ENCODE peak calls at places on chromosomes 3 and 15, in five cellular contexts. H, E, K, X and O are unnamed samples.

GRCh38 chr15:60052796-60053195 is 48.7 kb downstream of the FOXB1 start:
- DNase-seq in K (no peak), E (no peak), H (no peak), X (no peak), O (no peak)

GRCh38 chr15:53351373-53351772 is 408.1 kb downstream of the WDR72 start:
- DNase-seq in X (no peak), K (no peak), E (no peak), H (no peak), O (no peak)

GRCh38 chr3:11391172-11391879 is 119.1 kb downstream of the ATG7 start:
- DNase-seq in X (no peak), E (no peak), H (no peak), K (no peak), O (no peak)

GRCh38 chr3:138348107-138348949 is at the start of gene MRAS:
- DNase-seq in H (peak; percentile 38), X (peak; percentile 83), K (peak; percentile 92), E (no peak), O (peak; percentile 38)

GRCh38 chr3:139267300-139268246 is 76.2 kb upstream of the MRPS22 start:
- DNase-seq in H (no peak), E (no peak), X (no peak), K (no peak), O (no peak)

GRCh38 chr15:44069489-44069888 is 125.6 kb downstream of the FRMD5 start:
- DNase-seq in K (no peak), H (no peak), E (no peak), X (no peak), O (no peak)

GRCh38 chr3:52530918-52531635 is 2.6 kb downstream of the NT5DC2 start:
- DNase-seq in X (peak; percentile 72), K (peak; percentile 68), E (no peak), H (no peak), O (no peak)

GRCh38 chr3:79809106-79809505 is 41.3 kb upstream of the ROBO1 start:
- DNase-seq in X (no peak), H (no peak), K (no peak), E (no peak), O (no peak)

DNA sequence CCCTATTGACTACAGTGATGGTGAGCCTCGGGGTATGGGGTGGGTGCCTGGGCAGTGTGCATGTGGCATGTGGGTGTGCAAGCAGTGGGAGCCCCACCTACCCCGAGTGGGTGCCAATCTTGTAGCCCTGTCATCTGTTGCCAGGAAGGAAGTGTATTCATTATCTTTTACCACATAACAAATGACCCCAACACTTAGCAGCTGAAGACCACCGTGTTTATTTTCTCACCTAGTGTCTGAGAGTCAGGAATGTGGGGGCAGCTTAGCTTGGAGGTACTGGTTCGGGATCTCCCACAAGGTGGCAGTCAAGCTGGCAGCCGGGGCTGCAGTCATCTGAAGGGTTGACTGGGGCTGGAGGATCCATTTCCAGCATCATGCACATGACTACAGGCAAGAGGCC is 21.7 kb downstream of the XYLB start:
- DNase-seq in H (no peak), K (no peak), E (no peak), X (no peak), O (no peak)
- TF ChIP-seq CTCF in H (no peak), K (no peak), E (no peak), X (no peak), O (no peak)

GRCh38 chr3:188217011-188217463 is 63.1 kb downstream of the LPP start:
- DNase-seq in X (no peak), K (no peak), H (no peak), E (no peak), O (no peak)
- TF ChIP-seq CTCF in X (no peak), K (no peak), H (no peak), E (no peak), O (no peak)

DNA sequence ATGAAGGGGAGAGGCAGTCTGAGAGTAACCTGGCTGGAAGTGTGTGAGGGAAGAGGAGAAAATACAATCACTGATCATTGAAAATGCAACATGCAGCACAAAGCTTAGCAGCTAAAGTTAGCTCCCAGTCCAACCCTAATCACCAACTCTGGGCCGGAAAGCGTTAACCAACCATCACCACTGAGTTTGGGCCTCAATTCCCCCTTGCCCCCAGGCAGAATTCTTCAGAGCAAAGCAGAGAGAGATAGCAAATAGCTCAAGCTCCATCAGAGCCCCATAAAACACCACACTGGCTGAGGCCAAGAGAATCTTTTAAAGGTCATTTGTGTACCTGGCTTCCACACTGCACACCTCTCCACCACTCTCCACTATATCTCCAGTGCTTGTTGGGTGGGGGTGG is 16.2 kb upstream of the PDIA5 start:
- DNase-seq in E (no peak), K (no peak), X (no peak), H (no peak), O (no peak)
- TF ChIP-seq CTCF in E (no peak), K (no peak), X (no peak), H (no peak), O (no peak)

GRCh38 chr3:16513141-16514020 is at the start of gene RFTN1:
- DNase-seq in K (peak; percentile 74), X (peak; percentile 64), E (no peak), H (no peak), O (no peak)
- TF ChIP-seq CTCF in K (no peak), X (no peak), E (no peak), H (no peak), O (no peak)

GRCh38 chr3:87811953-87812352 is 246.9 kb downstream of the CGGBP1 start:
- DNase-seq in H (no peak), E (no peak), X (no peak), K (no peak), O (no peak)
- TF ChIP-seq CTCF in H (no peak), E (no peak), X (no peak), K (no peak), O (no peak)